ENCODE peak calls at places on chromosomes 11 and 22, in seven cellular contexts. K, W, N, R, J, Q and C are unnamed samples. For H3K4me1 and H3K36me3, the result is how much of the 10 kb centered on the place peaks cover.

GRCh38 chr11:78791254-78791653 is 216.6 kb upstream of the NARS2 start:
- DNase-seq in K (no peak), W (no peak), N (no peak), R (no peak), J (no peak), Q (no peak), C (no peak)

GRCh38 chr11:125175166-125175565 is 10.6 kb downstream of the PKNOX2 start:
- DNase-seq in K (no peak), W (no peak), N (no peak), R (no peak), J (no peak), Q (no peak), C (no peak)

GRCh38 chr11:86671386-86672006 is 920 bp downstream of the ME3 start:
- DNase-seq in K (no peak), W (no peak), N (no peak), R (no peak), J (no peak), Q (no peak), C (no peak)

GRCh38 chr11:34240150-34240494 is 117.7 kb downstream of the ABTB2 start:
- DNase-seq in K (no peak), W (no peak), N (no peak), R (no peak), J (no peak), Q (no peak), C (no peak)

GRCh38 chr22:50604623-50605348 is 4.2 kb downstream of the MAPK8IP2 start:
- DNase-seq in K (no peak), W (no peak), N (no peak), R (no peak), J (no peak), Q (no peak), C (no peak)

GRCh38 chr11:58059011-58059358 is 28.2 kb downstream of the OR6Q1 start:
- DNase-seq in K (no peak), W (no peak), N (no peak), R (no peak), J (peak), Q (no peak), C (peak)

GRCh38 chr22:30265851-30266444 is 703 bp downstream of the OSM start:
- DNase-seq in K (no peak), W (peak), N (no peak), R (no peak), J (no peak), Q (no peak), C (no peak)

GRCh38 chr22:40748388-40748970 is 69.2 kb downstream of the MCHR1 start:
- DNase-seq in K (no peak), W (no peak), N (no peak), R (no peak), J (no peak), Q (no peak), C (no peak)

GRCh38 chr22:46366327-46366731 is 30.8 kb downstream of the TRMU start:
- DNase-seq in K (no peak), W (no peak), N (no peak), R (no peak), J (no peak), Q (no peak), C (no peak)

GRCh38 chr11:69984457-69985261 is 93.5 kb upstream of the ANO1 start:
- DNase-seq in K (no peak), W (no peak), N (no peak), R (no peak), J (no peak), Q (no peak), C (peak)

GRCh38 chr11:21866781-21867180 is 326.1 kb upstream of the ANO5 start:
- DNase-seq in K (no peak), W (no peak), N (no peak), R (no peak), J (no peak), Q (no peak), C (no peak)

GRCh38 chr11:70737816-70738630 is 339.7 kb downstream of the CTTN start:
- DNase-seq in K (no peak), W (no peak), N (no peak), R (no peak), J (no peak), Q (no peak), C (no peak)

GRCh38 chr22:27987557-27987956 is 68.5 kb upstream of the PITPNB start:
- DNase-seq in K (no peak), W (no peak), N (no peak), R (no peak), J (no peak), Q (no peak), C (no peak)

GRCh38 chr11:120249279-120250022 is 9.5 kb downstream of the POU2F3 start:
- DNase-seq in K (no peak), W (no peak), N (no peak), R (no peak), J (no peak), Q (peak), C (no peak)

GRCh38 chr11:125935629-125936199 is 10.1 kb upstream of the VSIG10L2 start:
- DNase-seq in K (no peak), W (no peak), N (peak), R (no peak), J (no peak), Q (no peak), C (no peak)

GRCh38 chr11:133311230-133311629 is 221.1 kb downstream of the OPCML start:
- DNase-seq in K (no peak), W (no peak), N (no peak), R (no peak), J (no peak), Q (no peak), C (no peak)

GRCh38 chr11:93574821-93575220 is 31.6 kb upstream of the SMCO4 start:
- DNase-seq in K (no peak), W (no peak), N (no peak), R (no peak), J (no peak), Q (no peak), C (no peak)

GRCh38 chr11:113134605-113135004 is 173.4 kb downstream of the NCAM1 start:
- DNase-seq in K (no peak), W (no peak), N (no peak), R (no peak), J (no peak), Q (no peak), C (no peak)

GRCh38 chr22:45296628-45297297 is 12.0 kb downstream of the UPK3A start:
- DNase-seq in K (no peak), W (no peak), N (no peak), R (no peak), J (no peak), Q (no peak), C (no peak)

GRCh38 chr22:45006873-45007246 is 2.9 kb downstream of the PHF21B start:
- DNase-seq in K (no peak), W (no peak), N (peak), R (no peak), J (no peak), Q (no peak), C (no peak)

GRCh38 chr22:46528121-46528610 is 9.3 kb downstream of the CELSR1 start:
- DNase-seq in K (peak), W (no peak), N (no peak), R (no peak), J (peak), Q (no peak), C (no peak)

GRCh38 chr22:42868751-42869251 is 11.7 kb upstream of the ARFGAP3 start:
- DNase-seq in K (no peak), W (no peak), N (no peak), R (no peak), J (no peak), Q (no peak), C (no peak)

GRCh38 chr11:75429902-75430691 is 2.9 kb downstream of the KLHL35 start:
- DNase-seq in K (no peak), W (no peak), N (peak), R (no peak), J (no peak), Q (no peak), C (no peak)

GRCh38 chr11:114438303-114438702 is 964 bp upstream of the REXO2 start:
- DNase-seq in K (no peak), W (no peak), N (no peak), R (no peak), J (no peak), Q (no peak), C (peak)

GRCh38 chr11:129440028-129440630 is 64.5 kb downstream of the BARX2 start:
- DNase-seq in K (no peak), W (no peak), N (no peak), R (peak), J (peak), Q (no peak), C (peak)

GRCh38 chr11:19670030-19670761 is 42.4 kb upstream of the NAV2 start:
- DNase-seq in K (peak), W (no peak), N (no peak), R (no peak), J (no peak), Q (no peak), C (no peak)

GRCh38 chr11:37710031-37710430 is 1112.0 kb upstream of the RAG2 start:
- DNase-seq in K (no peak), W (no peak), N (no peak), R (no peak), J (no peak), Q (no peak), C (no peak)

GRCh38 chr11:64553554-64554201 is 37.3 kb upstream of the SLC22A12 start:
- DNase-seq in K (no peak), W (peak), N (peak), R (no peak), J (peak), Q (no peak), C (peak)

GRCh38 chr11:74905326-74905725 is 43.6 kb downstream of the XRRA1 start:
- DNase-seq in K (no peak), W (no peak), N (no peak), R (no peak), J (no peak), Q (no peak), C (no peak)

GRCh38 chr11:67429038-67429668 is 859 bp downstream of the RPS6KB2 start:
- DNase-seq in K (no peak), W (no peak), N (no peak), R (no peak), J (no peak), Q (no peak), C (no peak)

GRCh38 chr11:128521697-128522062 is 65.7 kb downstream of the ETS1 start:
- DNase-seq in K (no peak), W (no peak), N (peak), R (no peak), J (no peak), Q (no peak), C (no peak)

GRCh38 chr11:102730036-102730815 is 5.5 kb upstream of the MMP8 start:
- DNase-seq in K (no peak), W (no peak), N (no peak), R (no peak), J (no peak), Q (no peak), C (no peak)

GRCh38 chr22:49964493-49965290 is 4.1 kb downstream of the PIM3 start:
- DNase-seq in K (no peak), W (no peak), N (peak), R (no peak), J (no peak), Q (no peak), C (no peak)

GRCh38 chr22:44678245-44678979 is 23.6 kb upstream of the PRR5 start:
- DNase-seq in K (no peak), W (no peak), N (no peak), R (no peak), J (no peak), Q (no peak), C (no peak)

GRCh38 chr11:23113887-23114216 is 253.6 kb upstream of the CCDC179 start:
- DNase-seq in K (no peak), W (no peak), N (no peak), R (no peak), J (no peak), Q (no peak), C (no peak)

GRCh38 chr11:27698872-27699241 is 1.4 kb downstream of the BDNF start:
- DNase-seq in K (peak), W (peak), N (peak), R (peak), J (peak), Q (peak), C (peak)

GRCh38 chr22:39146256-39147101 is 6.0 kb downstream of the CBX7 start:
- DNase-seq in K (no peak), W (no peak), N (no peak), R (no peak), J (no peak), Q (no peak), C (no peak)

GRCh38 chr22:47372111-47372581 is 609.7 kb downstream of the TBC1D22A start:
- DNase-seq in K (no peak), W (no peak), N (no peak), R (no peak), J (no peak), Q (no peak), C (no peak)

GRCh38 chr11:44575288-44575672 is 9.8 kb downstream of the CD82 start:
- DNase-seq in K (no peak), W (no peak), N (peak), R (no peak), J (no peak), Q (no peak), C (no peak)

GRCh38 chr22:47169801-47170140 is 407.3 kb downstream of the TBC1D22A start:
- DNase-seq in K (no peak), W (no peak), N (no peak), R (no peak), J (no peak), Q (no peak), C (no peak)

DNA sequence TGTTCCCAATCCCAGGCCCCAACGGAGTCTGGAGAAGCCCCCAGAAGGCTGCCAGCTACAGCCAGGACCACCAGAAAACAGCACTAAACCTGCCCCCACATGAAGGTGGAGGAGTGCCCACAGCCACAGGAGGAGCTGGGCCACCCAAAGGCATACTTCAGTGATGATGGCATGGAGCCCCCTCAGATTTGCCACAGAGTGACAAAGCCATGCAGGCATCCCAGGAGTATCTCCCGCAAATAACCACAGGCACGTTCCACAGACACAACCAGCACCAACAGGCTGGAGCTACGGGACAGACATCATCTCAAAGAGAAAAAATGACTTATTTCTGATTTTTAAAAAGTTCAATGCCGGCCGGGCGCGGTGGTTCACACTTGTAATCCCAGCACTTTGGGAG is 10.6 kb downstream of the CARS1 start:
- DNase-seq in K (no peak), W (no peak), N (no peak), R (no peak), J (no peak), Q (no peak), C (no peak)
- H3K4me1 ChIP-seq in K (under half), W (under half), N (under half), R (under half), J (under half), Q (under half), C (under half)

GRCh38 chr11:8706673-8707432 is 24.3 kb downstream of the RPL27A start:
- DNase-seq in K (no peak), W (no peak), N (no peak), R (no peak), J (no peak), Q (no peak), C (no peak)
- H3K36me3 ChIP-seq in K (under half), W (under half), N (under half), R (under half), J (under half), Q (under half), C (half or more)

GRCh38 chr11:2268911-2269600 is 1.3 kb downstream of the ASCL2 start:
- DNase-seq in K (no peak), W (peak), N (peak), R (no peak), J (peak), Q (no peak), C (peak)

GRCh38 chr11:2265854-2266585 is 4.4 kb downstream of the ASCL2 start:
- DNase-seq in K (no peak), W (no peak), N (no peak), R (no peak), J (no peak), Q (no peak), C (no peak)

GRCh38 chr11:2266586-2267305 is 3.6 kb downstream of the ASCL2 start:
- DNase-seq in K (no peak), W (no peak), N (no peak), R (no peak), J (no peak), Q (no peak), C (no peak)

GRCh38 chr11:2267871-2268825 is 2.2 kb downstream of the ASCL2 start:
- DNase-seq in K (no peak), W (no peak), N (no peak), R (no peak), J (no peak), Q (no peak), C (no peak)

GRCh38 chr11:2267306-2267861 is 3.0 kb downstream of the ASCL2 start:
- DNase-seq in K (no peak), W (peak), N (no peak), R (no peak), J (no peak), Q (no peak), C (no peak)
- TF ChIP-seq YY1 in K (no peak), W (no peak), N (no peak), R (no peak), J (no peak), Q (no peak), C (no peak)

GRCh38 chr22:28999510-29000224 is 62.0 kb downstream of the C22orf31 start:
- DNase-seq in K (no peak), W (no peak), N (no peak), R (no peak), J (no peak), Q (no peak), C (no peak)

GRCh38 chr22:29002603-29003002 is 59.0 kb downstream of the C22orf31 start:
- DNase-seq in K (no peak), W (no peak), N (peak), R (no peak), J (no peak), Q (no peak), C (no peak)

GRCh38 chr22:29000641-29001040 is 61.0 kb downstream of the C22orf31 start:
- DNase-seq in K (no peak), W (no peak), N (no peak), R (no peak), J (no peak), Q (no peak), C (no peak)

GRCh38 chr22:28998681-28999080 is 63.0 kb downstream of the C22orf31 start:
- DNase-seq in K (no peak), W (no peak), N (no peak), R (no peak), J (no peak), Q (no peak), C (no peak)

DNA sequence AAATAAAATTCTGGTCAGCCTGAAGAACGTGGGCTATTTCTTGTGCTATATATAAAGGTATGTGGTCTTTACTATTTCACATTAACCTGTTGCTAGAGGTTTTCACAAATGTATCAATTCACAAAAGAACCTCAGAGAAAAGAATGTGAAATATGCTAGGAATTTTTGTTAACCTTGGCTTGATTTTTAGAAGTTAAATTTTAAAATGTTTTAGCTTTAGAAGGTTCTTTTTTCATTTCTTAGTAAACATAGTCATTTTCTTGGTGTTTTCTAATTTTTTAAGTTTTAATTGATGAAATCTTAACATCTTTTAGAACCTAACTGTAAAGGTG is 61.4 kb downstream of the C22orf31 start:
- DNase-seq in K (no peak), W (no peak), N (no peak), R (no peak), J (no peak), Q (no peak), C (no peak)
- H3K4me1 ChIP-seq in K (half or more), W (under half), N (under half), R (under half), J (half or more), Q (under half), C (under half)

GRCh38 chr11:45964911-45965389 is 42.5 kb downstream of the LARGE2 start:
- DNase-seq in K (peak), W (peak), N (peak), R (peak), J (peak), Q (peak), C (peak)

GRCh38 chr11:45961841-45962240 is 39.4 kb downstream of the LARGE2 start:
- DNase-seq in K (no peak), W (no peak), N (no peak), R (no peak), J (no peak), Q (no peak), C (no peak)

GRCh38 chr11:45967506-45967905 is 45.0 kb downstream of the LARGE2 start:
- DNase-seq in K (no peak), W (peak), N (no peak), R (no peak), J (no peak), Q (no peak), C (no peak)
- H3K36me3 ChIP-seq in K (under half), W (under half), N (under half), R (under half), J (under half), Q (under half), C (half or more)

GRCh38 chr11:134312807-134313206 is 19.0 kb upstream of the GLB1L2 start:
- DNase-seq in K (no peak), W (no peak), N (no peak), R (no peak), J (no peak), Q (no peak), C (no peak)
- TF ChIP-seq YY1 in K (no peak), W (no peak), N (no peak), R (no peak), J (no peak), Q (no peak), C (no peak)

DNA sequence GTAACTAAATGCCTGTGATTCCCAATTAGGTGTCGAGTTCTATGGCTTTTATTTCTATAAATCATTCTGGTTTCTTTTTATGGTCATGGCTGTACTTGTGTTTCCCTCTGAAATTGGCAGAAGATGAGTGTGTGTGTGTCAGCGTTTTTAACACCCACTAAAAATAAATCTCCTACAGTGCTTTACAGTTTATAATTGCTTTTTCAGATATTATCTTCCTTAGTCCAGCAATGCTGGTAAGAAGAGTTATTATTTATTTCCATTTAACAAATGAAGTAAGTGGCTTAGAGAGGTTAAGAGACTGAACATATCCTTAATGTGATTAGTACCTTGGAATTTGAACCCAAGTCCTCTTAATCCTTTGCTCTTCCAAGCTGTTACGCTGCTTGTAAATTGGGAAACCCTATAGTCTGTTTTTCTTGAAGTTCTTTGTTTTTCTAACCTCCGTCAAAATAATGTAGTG is 125.2 kb downstream of the TEAD1 start:
- DNase-seq in K (no peak), W (no peak), N (no peak), R (no peak), J (no peak), Q (no peak), C (no peak)
- H3K4me1 ChIP-seq in K (half or more), W (under half), N (half or more), R (under half), J (half or more), Q (under half), C (under half)

DNA sequence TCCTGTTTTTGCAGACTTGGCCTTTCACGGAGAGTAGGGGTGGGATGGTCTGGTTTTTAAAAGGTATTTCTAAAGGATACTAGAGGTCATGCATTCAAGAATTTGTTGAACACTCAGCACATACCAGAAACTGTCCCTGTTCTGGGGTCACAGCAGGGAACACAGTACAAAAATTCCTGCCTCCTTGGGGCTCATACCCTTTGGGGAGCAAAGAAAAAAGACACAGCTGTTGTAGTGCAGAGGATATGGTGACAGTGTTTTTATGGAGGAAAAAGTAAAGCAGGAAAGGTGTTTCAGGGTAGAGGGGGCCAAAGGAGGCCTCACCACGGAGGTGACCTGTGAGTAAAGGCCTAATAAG is 8.4 kb downstream of the SLC3A2 start:
- DNase-seq in K (no peak), W (no peak), N (no peak), R (no peak), J (no peak), Q (no peak), C (no peak)
- H3K36me3 ChIP-seq in K (under half), W (half or more), N (half or more), R (half or more), J (half or more), Q (under half), C (half or more)